ENCODE peak calls at places on chromosomes 12 and 14, in ten cellular contexts. T is T47D, G is amniotic stem cell, Y is fibroblast of lung, C is NCI-H524, B is AG10803, X is T-helper 17 cell, Z is A549, V is heart right ventricle, I is frontal cortex. S is an unnamed sample.

GRCh38 chr14:49250109-49250508 is 336.1 kb downstream of the RPS29 start:
- DNase-seq in C (no peak), I (no peak), Z (no peak), Y (peak; percentile 12), V (no peak), G (no peak), T (no peak), B (peak; percentile 63), X (no peak), S (no peak)

GRCh38 chr12:107931761-107932160 is 157.3 kb downstream of the ASCL4 start:
- DNase-seq in V (no peak), G (no peak), T (no peak), I (no peak), X (no peak), Z (no peak), C (no peak), Y (no peak), B (no peak), S (no peak)

GRCh38 chr12:113647048-113647447 is 175.4 kb upstream of the LHX5 start:
- DNase-seq in V (no peak), X (no peak), Y (no peak), Z (peak; percentile 29), I (no peak), C (peak; percentile 63), B (no peak), G (no peak), T (no peak), S (no peak)

GRCh38 chr12:100755186-100755585 is 39.4 kb upstream of the ANO4 start:
- DNase-seq in Y (no peak), V (no peak), I (no peak), T (no peak), X (no peak), B (no peak), C (no peak), G (no peak), Z (no peak), S (no peak)

GRCh38 chr12:104578453-104578852 is 121.7 kb downstream of the CHST11 start:
- DNase-seq in G (peak; percentile 74), T (no peak), B (peak; percentile 83), X (no peak), Z (peak; percentile 63), V (no peak), I (no peak), C (no peak), Y (peak; percentile 48), S (no peak)

GRCh38 chr12:48980389-48980952 is 2.3 kb downstream of the WNT1 start:
- DNase-seq in T (no peak), G (no peak), X (no peak), V (no peak), Y (no peak), C (peak; percentile 62), I (no peak), B (no peak), Z (peak; percentile 51), S (no peak)

GRCh38 chr12:49667319-49668090 is 39.7 kb downstream of the FMNL3 start:
- DNase-seq in Y (no peak), G (no peak), I (no peak), C (no peak), B (peak; percentile 47), V (no peak), Z (no peak), T (no peak), X (no peak), S (no peak)

GRCh38 chr12:107645630-107646333 is 39.8 kb upstream of the PWP1 start:
- DNase-seq in X (no peak), Z (no peak), T (no peak), G (no peak), I (no peak), V (no peak), C (no peak), Y (no peak), B (no peak), S (peak; percentile 33)

GRCh38 chr12:5036031-5036430 is 7.6 kb upstream of the KCNA5 start:
- DNase-seq in B (no peak), X (no peak), I (no peak), G (no peak), Z (no peak), T (no peak), C (no peak), Y (no peak), V (no peak), S (no peak)

GRCh38 chr12:105296116-105297095 is 34.1 kb upstream of the C12orf75 start:
- DNase-seq in V (no peak), X (no peak), C (no peak), T (no peak), I (no peak), Z (no peak), Y (peak; percentile 27), G (no peak), B (peak; percentile 45), S (no peak)

GRCh38 chr12:96811083-96811482 is 96.0 kb upstream of the NEDD1 start:
- DNase-seq in G (no peak), V (no peak), B (peak; percentile 52), T (no peak), I (no peak), X (no peak), Y (peak; percentile 40), C (no peak), Z (peak; percentile 92), S (no peak)

GRCh38 chr12:101501410-101502045 is 26.4 kb downstream of the SPIC start:
- DNase-seq in T (no peak), B (no peak), Y (peak; percentile 92), I (no peak), G (no peak), Z (no peak), X (no peak), V (no peak), C (no peak), S (no peak)

GRCh38 chr12:7162691-7163114 is 26.8 kb upstream of the PEX5 start:
- DNase-seq in G (no peak), C (peak; percentile 25), B (no peak), X (no peak), Y (no peak), T (peak; percentile 9), Z (peak; percentile 56), I (no peak), V (no peak), S (no peak)

GRCh38 chr14:28676481-28676880 is 90.1 kb upstream of the FOXG1 start:
- DNase-seq in T (no peak), X (no peak), Z (peak; percentile 11), I (no peak), V (no peak), C (no peak), G (no peak), B (no peak), Y (peak; percentile 34), S (no peak)

GRCh38 chr12:21910642-21911041 is 30.6 kb downstream of the ABCC9 start:
- DNase-seq in G (no peak), V (no peak), Z (no peak), B (no peak), I (no peak), X (no peak), Y (no peak), C (no peak), T (no peak), S (no peak)

GRCh38 chr12:13454991-13455696 is 258.6 kb downstream of the EMP1 start:
- DNase-seq in Y (no peak), T (no peak), X (no peak), C (peak; percentile 63), B (no peak), G (no peak), V (no peak), I (no peak), Z (no peak), S (no peak)

GRCh38 chr12:6914246-6914947 is at the start of gene ENO2:
- DNase-seq in V (peak; percentile 77), G (peak; percentile 37), I (peak; percentile 86), X (peak; percentile 83), Z (peak; percentile 62), C (peak; percentile 55), Y (peak; percentile 58), B (peak; percentile 61), T (no peak), S (peak; percentile 87)

GRCh38 chr12:98235301-98235700 is 280.1 kb upstream of the TMPO start:
- DNase-seq in Z (no peak), I (no peak), Y (no peak), C (no peak), X (no peak), T (no peak), V (no peak), G (no peak), B (no peak), S (no peak)

GRCh38 chr12:16606936-16607335 is 974 bp upstream of the LMO3 start:
- DNase-seq in I (no peak), Z (no peak), Y (no peak), G (no peak), X (no peak), T (no peak), C (no peak), V (peak; percentile 17), B (no peak), S (no peak)

GRCh38 chr14:49786315-49786714 is 18.4 kb downstream of the KLHDC2 start:
- DNase-seq in X (no peak), B (no peak), Y (no peak), C (no peak), T (no peak), Z (no peak), G (no peak), V (no peak), I (no peak), S (no peak)

GRCh38 chr12:49201595-49202295 is 12.9 kb upstream of the TUBA1A start:
- DNase-seq in I (no peak), X (no peak), C (no peak), Z (peak; percentile 82), B (peak; percentile 71), V (no peak), T (no peak), G (no peak), Y (peak; percentile 49), S (no peak)

GRCh38 chr12:96988919-96989318 is 81.9 kb downstream of the NEDD1 start:
- DNase-seq in B (no peak), T (no peak), G (no peak), C (no peak), Z (no peak), I (no peak), V (no peak), Y (no peak), X (no peak), S (no peak)

GRCh38 chr12:66235626-66236281 is 46.7 kb downstream of the IRAK3 start:
- DNase-seq in V (no peak), G (no peak), I (no peak), Z (peak; percentile 27), X (no peak), Y (peak; percentile 24), T (no peak), B (peak; percentile 15), C (no peak), S (no peak)

GRCh38 chr12:131775904-131776889 is 52.0 kb upstream of the MMP17 start:
- DNase-seq in B (no peak), G (no peak), Y (no peak), C (no peak), Z (no peak), T (no peak), I (no peak), X (no peak), V (no peak), S (no peak)

GRCh38 chr12:100229876-100230275 is 29.3 kb downstream of the ACTR6 start:
- DNase-seq in B (no peak), G (no peak), T (peak; percentile 59), I (no peak), X (no peak), Z (no peak), C (no peak), V (no peak), Y (no peak), S (no peak)

GRCh38 chr14:77498120-77498979 is at the start of gene ISM2:
- DNase-seq in G (no peak), V (peak; percentile 31), Y (peak; percentile 12), I (peak; percentile 61), X (no peak), C (peak; percentile 69), Z (peak; percentile 32), B (peak; percentile 20), T (peak; percentile 90), S (peak; percentile 31)

GRCh38 chr14:98950356-98950895 is 321.6 kb downstream of the BCL11B start:
- DNase-seq in T (no peak), I (no peak), Y (no peak), Z (no peak), X (no peak), G (no peak), V (no peak), C (no peak), B (no peak), S (no peak)